ENCODE peak calls at places on chromosome 1, in five cellular contexts. X is Caco-2, A is cardiac muscle cell, Z is lower lobe of right lung, O is AG04450. T is an unnamed sample.

GRCh38 chr1:114164840-114165543 is 11.3 kb upstream of the SYT6 start:
- DNase-seq in A (no peak), O (no peak), X (no peak), Z (no peak), T (no peak)

GRCh38 chr1:172351761-172352161 is 68.7 kb upstream of the C1orf105 start:
- DNase-seq in A (no peak), O (peak), Z (no peak), X (no peak), T (no peak)

GRCh38 chr1:206760590-206760989 is 10.0 kb upstream of the IL19 start:
- DNase-seq in X (no peak), A (no peak), O (no peak), Z (no peak), T (no peak)

GRCh38 chr1:164755674-164756073 is 196.7 kb downstream of the PBX1 start:
- DNase-seq in X (no peak), A (no peak), Z (no peak), O (no peak), T (no peak)

GRCh38 chr1:72705921-72706320 is 423.6 kb upstream of the NEGR1 start:
- DNase-seq in O (no peak), Z (no peak), A (no peak), X (no peak), T (no peak)

GRCh38 chr1:74368335-74368734 is 133.1 kb downstream of the TNNI3K start:
- DNase-seq in Z (no peak), X (no peak), A (no peak), O (no peak), T (no peak)

GRCh38 chr1:208499021-208499420 is 254.8 kb upstream of the PLXNA2 start:
- DNase-seq in A (no peak), X (no peak), O (no peak), Z (no peak), T (no peak)

GRCh38 chr1:47181955-47182680 is 7.7 kb downstream of the PDZK1IP1 start:
- DNase-seq in O (no peak), A (no peak), X (no peak), Z (no peak), T (no peak)

GRCh38 chr1:3978928-3979325 is 78.9 kb upstream of the C1orf174 start:
- DNase-seq in A (no peak), Z (no peak), O (no peak), X (no peak), T (no peak)

GRCh38 chr1:213600879-213601278 is 386.9 kb upstream of the PROX1 start:
- DNase-seq in O (no peak), Z (no peak), A (no peak), X (no peak), T (no peak)
- H3K4me3 ChIP-seq in O (no peak), Z (no peak), A (no peak), X (no peak), T (no peak)

GRCh38 chr1:99680258-99680657 is 34.3 kb downstream of the PALMD start:
- DNase-seq in O (no peak), X (no peak), A (no peak), Z (no peak), T (no peak)

GRCh38 chr1:99685516-99686180 is 39.7 kb downstream of the PALMD start:
- DNase-seq in O (peak), A (peak), Z (peak), X (peak), T (peak)

GRCh38 chr1:99677416-99677815 is 31.5 kb downstream of the PALMD start:
- DNase-seq in X (no peak), Z (no peak), A (no peak), O (no peak), T (no peak)

GRCh38 chr1:99682291-99682751 is 36.4 kb downstream of the PALMD start:
- DNase-seq in A (no peak), X (no peak), O (peak), Z (no peak), T (no peak)

GRCh38 chr1:99681583-99681982 is 35.7 kb downstream of the PALMD start:
- DNase-seq in Z (no peak), X (no peak), A (no peak), O (no peak), T (no peak)
- TF ChIP-seq CTCF in Z (no peak), X (no peak), A (no peak), O (no peak), T (peak)

DNA sequence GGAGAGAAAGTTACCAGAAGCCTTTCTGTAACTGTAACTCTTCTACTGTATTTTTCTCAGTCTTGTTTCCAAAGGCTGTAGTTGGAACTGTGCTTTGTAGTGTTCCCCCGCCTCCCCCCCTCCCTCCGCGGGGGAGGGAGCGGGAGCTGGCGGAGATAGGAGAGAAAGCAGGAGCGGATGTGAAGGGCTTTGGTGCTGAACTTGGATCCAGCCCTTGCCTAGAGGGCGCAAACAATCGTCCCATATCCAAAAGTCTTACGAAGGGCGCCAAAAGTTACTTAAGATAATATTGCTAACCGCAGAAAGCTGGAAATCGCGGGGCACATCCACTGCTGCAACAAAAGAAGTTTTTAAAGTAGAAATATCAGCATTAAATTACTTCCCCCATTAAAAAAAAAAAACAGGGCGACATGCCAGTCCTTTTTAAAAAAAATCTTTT is 2.4 kb upstream of the NFIA start:
- DNase-seq in Z (peak), A (peak), O (peak), X (peak), T (no peak)
- H3K4me3 ChIP-seq in Z (peak), A (peak), O (peak), X (no peak), T (peak)

GRCh38 chr1:194466706-194467105 is 1280.3 kb upstream of the B3GALT2 start:
- DNase-seq in Z (no peak), X (no peak), O (no peak), A (peak), T (no peak)
- TF ChIP-seq CTCF in Z (no peak), X (peak), O (peak), A (peak), T (peak)

DNA sequence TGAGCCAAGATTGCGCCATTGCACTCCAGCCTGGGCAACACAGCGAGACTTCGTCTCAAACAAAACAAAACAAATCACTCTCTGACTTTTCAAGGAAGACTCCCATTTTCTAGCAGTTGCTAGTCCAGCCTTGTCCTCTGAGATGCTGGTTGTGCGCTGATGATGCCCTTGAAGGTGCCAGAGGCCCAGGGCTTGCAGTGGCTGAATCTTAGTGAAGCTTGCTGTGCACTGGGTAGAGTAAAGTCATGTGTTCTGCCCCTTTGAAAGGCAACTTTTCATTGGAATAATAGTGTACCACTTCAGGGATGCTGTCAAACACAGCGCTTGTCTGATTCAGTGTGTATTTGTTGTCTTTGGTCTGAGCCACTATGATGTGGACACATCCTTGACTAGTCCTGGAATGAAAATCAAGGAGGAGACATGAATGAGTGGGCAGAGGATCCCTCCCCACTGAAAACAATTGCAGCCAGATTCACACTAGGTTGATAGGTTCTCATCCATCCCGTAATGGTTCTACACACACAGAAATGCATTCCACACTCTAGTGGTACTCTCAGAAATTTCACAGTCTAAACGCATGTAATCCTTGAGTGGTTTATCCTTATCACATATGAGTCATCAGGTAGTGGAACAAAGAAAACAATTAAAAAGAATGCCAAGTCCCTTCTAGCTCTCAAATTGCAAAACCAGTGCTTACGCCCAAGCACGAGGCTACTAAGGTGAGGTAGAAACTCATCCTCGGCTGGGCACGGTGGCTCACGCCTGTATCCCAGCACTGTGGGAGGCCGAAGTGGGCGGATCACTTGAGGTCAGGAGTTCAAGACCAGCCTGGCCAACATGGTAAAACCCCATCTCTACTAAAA is 17.8 kb upstream of the TDRD10 start:
- DNase-seq in O (peak), X (peak), A (no peak), Z (peak), T (no peak)
- H3K4me3 ChIP-seq in O (no peak), X (no peak), A (no peak), Z (no peak), T (no peak)

DNA sequence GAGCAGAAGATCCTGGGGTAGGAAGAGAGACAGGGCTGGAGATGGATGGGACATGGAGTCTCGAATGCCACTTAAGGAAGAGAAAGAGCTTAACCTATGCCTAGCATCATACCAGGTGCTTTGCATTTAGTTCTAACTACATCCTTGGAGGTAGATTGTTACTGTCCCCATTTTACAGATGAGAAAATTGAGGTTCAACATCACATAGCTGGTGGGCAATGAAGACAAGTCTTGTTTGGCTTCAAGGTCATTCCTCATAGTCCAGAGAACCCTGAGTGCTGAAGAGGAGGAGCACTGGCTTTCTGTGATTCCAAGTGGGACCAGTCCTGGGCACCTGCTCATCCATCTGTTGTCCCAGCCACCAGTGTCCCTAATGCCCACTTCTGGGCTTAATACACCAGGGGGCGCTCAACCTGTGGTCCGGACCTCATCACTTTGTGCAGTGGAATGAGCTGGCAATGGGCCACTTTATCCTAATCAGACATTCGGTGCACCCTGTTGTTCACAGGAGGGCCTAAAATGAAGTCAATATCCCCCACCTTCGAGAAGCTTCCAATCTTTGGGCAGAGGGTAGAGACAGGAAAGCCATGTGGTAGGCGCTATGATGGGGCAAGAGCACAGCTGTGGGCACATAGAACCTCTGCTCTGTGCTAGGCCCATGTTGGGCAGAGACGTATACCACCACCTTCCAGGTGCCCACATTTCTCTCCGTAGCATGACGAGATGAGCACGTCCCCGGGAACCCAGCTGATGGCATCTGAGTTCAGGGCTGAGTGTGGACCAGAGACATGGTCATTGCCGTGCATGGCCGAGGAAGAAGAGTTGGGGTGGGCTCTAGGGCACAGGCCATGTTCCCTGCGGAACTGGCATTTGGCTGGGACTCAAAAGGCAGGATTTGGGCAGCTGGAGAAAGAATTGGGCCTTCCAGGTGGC is 9.2 kb downstream of the RPS6KA1 start:
- DNase-seq in Z (peak), O (no peak), A (peak), X (peak), T (no peak)
- TF ChIP-seq CTCF in Z (peak), O (peak), A (peak), X (peak), T (peak)

GRCh38 chr1:31671556-31672201 is 27.0 kb upstream of the PEF1 start:
- DNase-seq in Z (no peak), A (no peak), X (no peak), O (no peak), T (no peak)

GRCh38 chr1:31671147-31671546 is 26.5 kb upstream of the PEF1 start:
- DNase-seq in A (no peak), X (no peak), Z (no peak), O (no peak), T (no peak)

GRCh38 chr1:31669786-31670582 is 25.3 kb upstream of the PEF1 start:
- DNase-seq in X (no peak), Z (peak), A (peak), O (no peak), T (peak)

GRCh38 chr1:31669433-31669785 is 24.7 kb upstream of the PEF1 start:
- DNase-seq in Z (no peak), X (no peak), O (no peak), A (no peak), T (no peak)

GRCh38 chr1:31670583-31670944 is 25.9 kb upstream of the PEF1 start:
- DNase-seq in A (no peak), Z (no peak), X (no peak), O (no peak), T (no peak)
- H3K4me3 ChIP-seq in A (no peak), Z (peak), X (no peak), O (no peak), T (peak)

GRCh38 chr1:41876533-41877445 is 41.9 kb downstream of the HIVEP3 start:
- DNase-seq in A (peak), Z (no peak), X (no peak), O (no peak), T (no peak)
- TF ChIP-seq CTCF in A (no peak), Z (no peak), X (no peak), O (no peak), T (no peak)

GRCh38 chr1:230102472-230102871 is 35.4 kb downstream of the GALNT2 start:
- DNase-seq in A (no peak), O (no peak), X (no peak), Z (no peak), T (no peak)
- H3K4me3 ChIP-seq in A (no peak), O (no peak), X (no peak), Z (no peak), T (no peak)

DNA sequence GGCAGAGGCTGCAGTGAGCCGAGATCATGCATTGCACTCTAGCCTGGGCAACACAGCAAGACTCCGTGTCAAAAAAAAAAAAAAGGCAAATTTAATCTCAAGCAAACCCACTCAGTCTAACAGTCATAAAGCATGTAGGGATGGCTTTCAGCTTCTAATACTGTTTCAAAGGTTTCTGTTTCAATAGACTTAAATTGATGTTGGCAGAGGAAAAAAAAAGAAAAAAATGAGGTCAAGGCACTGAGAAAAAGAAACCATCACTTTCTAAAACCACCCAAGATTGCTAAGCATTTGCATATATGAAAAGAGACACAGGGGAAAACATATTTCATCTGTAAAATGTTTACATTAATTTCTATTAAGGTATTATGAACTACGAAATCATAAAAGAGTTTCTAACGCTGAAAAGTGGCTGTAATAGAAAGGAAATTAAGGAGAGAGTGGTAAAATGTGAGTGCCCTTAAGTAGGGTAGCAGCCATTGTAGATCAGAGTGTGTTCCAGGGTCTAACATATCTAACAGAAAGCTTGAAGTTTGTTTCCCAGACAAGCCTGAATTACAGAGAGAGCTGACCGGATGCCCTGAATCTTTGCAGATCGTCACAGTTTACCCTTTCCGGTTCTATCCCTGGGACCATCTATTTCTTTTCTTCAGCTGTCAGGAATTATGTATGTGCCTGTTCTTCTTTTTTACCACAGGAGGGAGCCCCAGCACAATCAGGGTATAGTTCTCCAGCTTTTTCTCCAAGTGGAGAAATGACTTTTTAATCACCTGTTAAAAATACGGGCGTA is 70.0 kb downstream of the PLD5 start:
- DNase-seq in Z (no peak), O (no peak), A (peak), X (peak), T (no peak)
- TF ChIP-seq CTCF in Z (peak), O (peak), A (peak), X (peak), T (peak)

T was measured in LNCaP clone FGC.